ENCODE peak calls at places on chromosomes 7 and 10, in eight cellular contexts. One of them, this sample, is unnamed.

GRCh38 chr10:58178811-58179210 is 88.9 kb downstream of the IPMK start:
- DNase-seq in endothelial cell: no peak
- DNase-seq in activated CD8-positive, alpha-beta memory T cell treated with anti-CD3 and anti-CD28 coated beads, Interleukin-2, amount 50 U/mL, for 48 hours: no peak
- DNase-seq in GM23338: no peak
- DNase-seq in fibroblast of the conjunctiva: no peak
- DNase-seq in DMS79 treated with DMSO at 0.1 percent for 48 hours: peak
- DNase-seq in GM04503: no peak
- DNase-seq in islet precursor cell: no peak
- DNase-seq in this sample: no peak

GRCh38 chr10:125883198-125883597 is 2.1 kb upstream of the DHX32 start:
- DNase-seq in GM04503: no peak
- DNase-seq in GM23338: no peak
- DNase-seq in fibroblast of the conjunctiva: no peak
- DNase-seq in activated CD8-positive, alpha-beta memory T cell treated with anti-CD3 and anti-CD28 coated beads, Interleukin-2, amount 50 U/mL, for 48 hours: no peak
- DNase-seq in endothelial cell: no peak
- DNase-seq in DMS79 treated with DMSO at 0.1 percent for 48 hours: no peak
- DNase-seq in islet precursor cell: no peak
- DNase-seq in this sample: no peak

GRCh38 chr10:51960494-51960895 is 261.1 kb upstream of the CSTF2T start:
- DNase-seq in GM04503: peak
- DNase-seq in activated CD8-positive, alpha-beta memory T cell treated with anti-CD3 and anti-CD28 coated beads, Interleukin-2, amount 50 U/mL, for 48 hours: no peak
- DNase-seq in islet precursor cell: no peak
- DNase-seq in fibroblast of the conjunctiva: peak
- DNase-seq in endothelial cell: no peak
- DNase-seq in DMS79 treated with DMSO at 0.1 percent for 48 hours: no peak
- DNase-seq in GM23338: peak
- DNase-seq in this sample: peak

GRCh38 chr7:100642534-100642907 is 1.2 kb upstream of the TFR2 start:
- DNase-seq in endothelial cell: no peak
- DNase-seq in GM23338: peak
- DNase-seq in DMS79 treated with DMSO at 0.1 percent for 48 hours: no peak
- DNase-seq in activated CD8-positive, alpha-beta memory T cell treated with anti-CD3 and anti-CD28 coated beads, Interleukin-2, amount 50 U/mL, for 48 hours: no peak
- DNase-seq in GM04503: no peak
- DNase-seq in islet precursor cell: no peak
- DNase-seq in fibroblast of the conjunctiva: no peak
- DNase-seq in this sample: peak

GRCh38 chr7:109020251-109020650 is 450.6 kb downstream of the DNAJB9 start:
- DNase-seq in GM04503: no peak
- DNase-seq in islet precursor cell: peak
- DNase-seq in DMS79 treated with DMSO at 0.1 percent for 48 hours: no peak
- DNase-seq in fibroblast of the conjunctiva: no peak
- DNase-seq in GM23338: peak
- DNase-seq in endothelial cell: no peak
- DNase-seq in activated CD8-positive, alpha-beta memory T cell treated with anti-CD3 and anti-CD28 coated beads, Interleukin-2, amount 50 U/mL, for 48 hours: no peak
- DNase-seq in this sample: no peak

GRCh38 chr7:105718511-105718925 is 137.2 kb upstream of the EFCAB10 start:
- DNase-seq in DMS79 treated with DMSO at 0.1 percent for 48 hours: no peak
- DNase-seq in activated CD8-positive, alpha-beta memory T cell treated with anti-CD3 and anti-CD28 coated beads, Interleukin-2, amount 50 U/mL, for 48 hours: no peak
- DNase-seq in islet precursor cell: peak
- DNase-seq in GM23338: no peak
- DNase-seq in GM04503: no peak
- DNase-seq in fibroblast of the conjunctiva: no peak
- DNase-seq in endothelial cell: no peak
- DNase-seq in this sample: no peak

GRCh38 chr7:15159239-15159638 is 256.7 kb upstream of the DGKB start:
- DNase-seq in activated CD8-positive, alpha-beta memory T cell treated with anti-CD3 and anti-CD28 coated beads, Interleukin-2, amount 50 U/mL, for 48 hours: no peak
- DNase-seq in GM23338: no peak
- DNase-seq in fibroblast of the conjunctiva: no peak
- DNase-seq in DMS79 treated with DMSO at 0.1 percent for 48 hours: no peak
- DNase-seq in islet precursor cell: no peak
- DNase-seq in endothelial cell: no peak
- DNase-seq in GM04503: no peak
- DNase-seq in this sample: no peak

GRCh38 chr7:22945584-22945983 is 68.3 kb downstream of the HYCC1 start:
- DNase-seq in endothelial cell: no peak
- DNase-seq in GM04503: no peak
- DNase-seq in fibroblast of the conjunctiva: peak
- DNase-seq in activated CD8-positive, alpha-beta memory T cell treated with anti-CD3 and anti-CD28 coated beads, Interleukin-2, amount 50 U/mL, for 48 hours: no peak
- DNase-seq in GM23338: peak
- DNase-seq in DMS79 treated with DMSO at 0.1 percent for 48 hours: no peak
- DNase-seq in islet precursor cell: no peak
- DNase-seq in this sample: no peak

GRCh38 chr10:112838784-112839481 is 111.1 kb upstream of the TCF7L2 start:
- DNase-seq in GM23338: peak
- DNase-seq in activated CD8-positive, alpha-beta memory T cell treated with anti-CD3 and anti-CD28 coated beads, Interleukin-2, amount 50 U/mL, for 48 hours: no peak
- DNase-seq in islet precursor cell: peak
- DNase-seq in GM04503: no peak
- DNase-seq in endothelial cell: no peak
- DNase-seq in DMS79 treated with DMSO at 0.1 percent for 48 hours: no peak
- DNase-seq in fibroblast of the conjunctiva: no peak
- DNase-seq in this sample: no peak

GRCh38 chr10:71004676-71005075 is 116.3 kb upstream of the PCBD1 start:
- DNase-seq in fibroblast of the conjunctiva: no peak
- DNase-seq in endothelial cell: no peak
- DNase-seq in GM23338: no peak
- DNase-seq in GM04503: no peak
- DNase-seq in islet precursor cell: no peak
- DNase-seq in activated CD8-positive, alpha-beta memory T cell treated with anti-CD3 and anti-CD28 coated beads, Interleukin-2, amount 50 U/mL, for 48 hours: no peak
- DNase-seq in DMS79 treated with DMSO at 0.1 percent for 48 hours: no peak
- DNase-seq in this sample: no peak

GRCh38 chr7:82699773-82700186 is 256.2 kb upstream of the CACNA2D1 start:
- DNase-seq in DMS79 treated with DMSO at 0.1 percent for 48 hours: peak
- DNase-seq in GM23338: peak
- DNase-seq in fibroblast of the conjunctiva: no peak
- DNase-seq in activated CD8-positive, alpha-beta memory T cell treated with anti-CD3 and anti-CD28 coated beads, Interleukin-2, amount 50 U/mL, for 48 hours: no peak
- DNase-seq in islet precursor cell: peak
- DNase-seq in GM04503: no peak
- DNase-seq in endothelial cell: no peak
- DNase-seq in this sample: no peak

GRCh38 chr10:105291571-105291970 is 650.5 kb downstream of the SORCS3 start:
- DNase-seq in fibroblast of the conjunctiva: no peak
- DNase-seq in GM04503: no peak
- DNase-seq in activated CD8-positive, alpha-beta memory T cell treated with anti-CD3 and anti-CD28 coated beads, Interleukin-2, amount 50 U/mL, for 48 hours: no peak
- DNase-seq in endothelial cell: no peak
- DNase-seq in islet precursor cell: no peak
- DNase-seq in GM23338: no peak
- DNase-seq in DMS79 treated with DMSO at 0.1 percent for 48 hours: peak
- DNase-seq in this sample: no peak

GRCh38 chr10:27242473-27242950 is 1.9 kb upstream of the ACBD5 start:
- DNase-seq in islet precursor cell: no peak
- DNase-seq in DMS79 treated with DMSO at 0.1 percent for 48 hours: no peak
- DNase-seq in GM04503: no peak
- DNase-seq in fibroblast of the conjunctiva: no peak
- DNase-seq in activated CD8-positive, alpha-beta memory T cell treated with anti-CD3 and anti-CD28 coated beads, Interleukin-2, amount 50 U/mL, for 48 hours: no peak
- DNase-seq in GM23338: no peak
- DNase-seq in endothelial cell: no peak
- DNase-seq in this sample: no peak

GRCh38 chr7:145036592-145037386 is 200.9 kb upstream of the TPK1 start:
- DNase-seq in GM23338: peak
- DNase-seq in GM04503: no peak
- DNase-seq in DMS79 treated with DMSO at 0.1 percent for 48 hours: no peak
- DNase-seq in endothelial cell: peak
- DNase-seq in activated CD8-positive, alpha-beta memory T cell treated with anti-CD3 and anti-CD28 coated beads, Interleukin-2, amount 50 U/mL, for 48 hours: no peak
- DNase-seq in fibroblast of the conjunctiva: peak
- DNase-seq in islet precursor cell: peak
- DNase-seq in this sample: peak

GRCh38 chr7:95330194-95331003 is 6.1 kb upstream of the PON1 start:
- DNase-seq in GM04503: no peak
- DNase-seq in endothelial cell: no peak
- DNase-seq in fibroblast of the conjunctiva: peak
- DNase-seq in islet precursor cell: no peak
- DNase-seq in GM23338: no peak
- DNase-seq in activated CD8-positive, alpha-beta memory T cell treated with anti-CD3 and anti-CD28 coated beads, Interleukin-2, amount 50 U/mL, for 48 hours: no peak
- DNase-seq in DMS79 treated with DMSO at 0.1 percent for 48 hours: no peak
- DNase-seq in this sample: no peak

GRCh38 chr10:26177341-26177740 is 39.2 kb upstream of the GAD2 start:
- DNase-seq in GM04503: no peak
- DNase-seq in endothelial cell: no peak
- DNase-seq in islet precursor cell: no peak
- DNase-seq in activated CD8-positive, alpha-beta memory T cell treated with anti-CD3 and anti-CD28 coated beads, Interleukin-2, amount 50 U/mL, for 48 hours: no peak
- DNase-seq in fibroblast of the conjunctiva: no peak
- DNase-seq in DMS79 treated with DMSO at 0.1 percent for 48 hours: no peak
- DNase-seq in GM23338: no peak
- DNase-seq in this sample: no peak

GRCh38 chr10:130894485-130894884 is 417.0 kb downstream of the TCERG1L start:
- DNase-seq in GM23338: no peak
- DNase-seq in islet precursor cell: peak
- DNase-seq in DMS79 treated with DMSO at 0.1 percent for 48 hours: peak
- DNase-seq in GM04503: no peak
- DNase-seq in fibroblast of the conjunctiva: no peak
- DNase-seq in activated CD8-positive, alpha-beta memory T cell treated with anti-CD3 and anti-CD28 coated beads, Interleukin-2, amount 50 U/mL, for 48 hours: no peak
- DNase-seq in endothelial cell: no peak
- DNase-seq in this sample: no peak

GRCh38 chr10:16904049-16904448 is 86.8 kb upstream of the RSU1 start:
- DNase-seq in GM23338: no peak
- DNase-seq in DMS79 treated with DMSO at 0.1 percent for 48 hours: no peak
- DNase-seq in GM04503: no peak
- DNase-seq in islet precursor cell: no peak
- DNase-seq in activated CD8-positive, alpha-beta memory T cell treated with anti-CD3 and anti-CD28 coated beads, Interleukin-2, amount 50 U/mL, for 48 hours: no peak
- DNase-seq in endothelial cell: no peak
- DNase-seq in fibroblast of the conjunctiva: no peak
- DNase-seq in this sample: no peak

GRCh38 chr10:110919971-110920881 is 822 bp downstream of the SHOC2 start:
- DNase-seq in GM04503: no peak
- DNase-seq in endothelial cell: peak
- DNase-seq in islet precursor cell: peak
- DNase-seq in activated CD8-positive, alpha-beta memory T cell treated with anti-CD3 and anti-CD28 coated beads, Interleukin-2, amount 50 U/mL, for 48 hours: peak
- DNase-seq in GM23338: peak
- DNase-seq in DMS79 treated with DMSO at 0.1 percent for 48 hours: peak
- DNase-seq in fibroblast of the conjunctiva: no peak
- DNase-seq in this sample: no peak

GRCh38 chr7:156932006-156932405 is 17.5 kb upstream of the NOM1 start:
- DNase-seq in endothelial cell: no peak
- DNase-seq in activated CD8-positive, alpha-beta memory T cell treated with anti-CD3 and anti-CD28 coated beads, Interleukin-2, amount 50 U/mL, for 48 hours: no peak
- DNase-seq in fibroblast of the conjunctiva: no peak
- DNase-seq in GM23338: no peak
- DNase-seq in islet precursor cell: no peak
- DNase-seq in GM04503: no peak
- DNase-seq in DMS79 treated with DMSO at 0.1 percent for 48 hours: no peak
- DNase-seq in this sample: no peak

GRCh38 chr7:95700917-95701316 is 71.4 kb upstream of the DYNC1I1 start:
- DNase-seq in endothelial cell: no peak
- DNase-seq in DMS79 treated with DMSO at 0.1 percent for 48 hours: no peak
- DNase-seq in GM04503: no peak
- DNase-seq in activated CD8-positive, alpha-beta memory T cell treated with anti-CD3 and anti-CD28 coated beads, Interleukin-2, amount 50 U/mL, for 48 hours: no peak
- DNase-seq in fibroblast of the conjunctiva: no peak
- DNase-seq in islet precursor cell: no peak
- DNase-seq in GM23338: no peak
- DNase-seq in this sample: no peak

GRCh38 chr10:69681436-69681835 is 51.4 kb downstream of the FAM241B start:
- DNase-seq in fibroblast of the conjunctiva: no peak
- DNase-seq in GM04503: no peak
- DNase-seq in GM23338: no peak
- DNase-seq in islet precursor cell: no peak
- DNase-seq in endothelial cell: no peak
- DNase-seq in activated CD8-positive, alpha-beta memory T cell treated with anti-CD3 and anti-CD28 coated beads, Interleukin-2, amount 50 U/mL, for 48 hours: no peak
- DNase-seq in DMS79 treated with DMSO at 0.1 percent for 48 hours: no peak
- DNase-seq in this sample: no peak

GRCh38 chr7:25852249-25852994 is 299.6 kb upstream of the NFE2L3 start:
- DNase-seq in GM23338: peak
- DNase-seq in endothelial cell: peak
- DNase-seq in GM04503: no peak
- DNase-seq in islet precursor cell: peak
- DNase-seq in activated CD8-positive, alpha-beta memory T cell treated with anti-CD3 and anti-CD28 coated beads, Interleukin-2, amount 50 U/mL, for 48 hours: peak
- DNase-seq in DMS79 treated with DMSO at 0.1 percent for 48 hours: no peak
- DNase-seq in fibroblast of the conjunctiva: no peak
- DNase-seq in this sample: no peak

This sample was measured in HepG2.